ENCODE peak calls at places on chromosome 14, in seven cellular contexts. U, B, J, F, D, Y and O are unnamed samples.

GRCh38 chr14:36625436-36625835 is 36.2 kb upstream of the PAX9 start:
- DNase-seq in U (no peak), B (no peak), J (no peak), F (no peak), D (no peak), Y (no peak), O (no peak)

GRCh38 chr14:104751539-104752337 is 1.2 kb upstream of the SIVA1 start:
- DNase-seq in U (no peak), B (peak), J (no peak), F (no peak), D (no peak), Y (no peak), O (no peak)

GRCh38 chr14:105281354-105282097 is 19.3 kb downstream of the BRF1 start:
- DNase-seq in U (peak), B (no peak), J (no peak), F (no peak), D (peak), Y (no peak), O (no peak)

GRCh38 chr14:54398028-54398368 is 1.2 kb downstream of the CDKN3 start:
- DNase-seq in U (peak), B (no peak), J (no peak), F (no peak), D (no peak), Y (peak), O (no peak)

GRCh38 chr14:99821519-99822165 is 28.4 kb downstream of the EML1 start:
- DNase-seq in U (no peak), B (no peak), J (no peak), F (no peak), D (peak), Y (no peak), O (no peak)

GRCh38 chr14:59060841-59061240 is 127.6 kb upstream of the DAAM1 start:
- DNase-seq in U (no peak), B (no peak), J (no peak), F (no peak), D (no peak), Y (peak), O (no peak)

GRCh38 chr14:31172084-31172483 is 35.5 kb downstream of the HECTD1 start:
- DNase-seq in U (no peak), B (no peak), J (no peak), F (no peak), D (no peak), Y (no peak), O (no peak)

GRCh38 chr14:59918824-59919581 is 941 bp upstream of the LRRC9 start:
- DNase-seq in U (peak), B (peak), J (no peak), F (peak), D (peak), Y (peak), O (no peak)

GRCh38 chr14:68787235-68787727 is 5.6 kb downstream of the ZFP36L1 start:
- DNase-seq in U (peak), B (no peak), J (peak), F (no peak), D (peak), Y (peak), O (no peak)

GRCh38 chr14:23066368-23066767 is 9.0 kb upstream of the CDH24 start:
- DNase-seq in U (no peak), B (no peak), J (no peak), F (no peak), D (no peak), Y (no peak), O (no peak)

GRCh38 chr14:99593971-99594841 is 9.8 kb downstream of the CCDC85C start:
- DNase-seq in U (no peak), B (no peak), J (no peak), F (no peak), D (no peak), Y (no peak), O (no peak)

GRCh38 chr14:103001651-103002396 is 55.5 kb downstream of the CDC42BPB start:
- DNase-seq in U (peak), B (no peak), J (no peak), F (no peak), D (no peak), Y (no peak), O (no peak)

GRCh38 chr14:93018401-93018800 is 95.5 kb downstream of the CHGA start:
- DNase-seq in U (no peak), B (no peak), J (no peak), F (no peak), D (no peak), Y (no peak), O (no peak)

GRCh38 chr14:74160763-74161162 is 76.0 kb downstream of the LIN52 start:
- DNase-seq in U (no peak), B (no peak), J (no peak), F (no peak), D (no peak), Y (no peak), O (no peak)

GRCh38 chr14:31059152-31059924 is 33.2 kb upstream of the STRN3 start:
- DNase-seq in U (no peak), B (peak), J (peak), F (peak), D (peak), Y (peak), O (no peak)

GRCh38 chr14:28299227-28299626 is 467.4 kb upstream of the FOXG1 start:
- DNase-seq in U (no peak), B (no peak), J (no peak), F (no peak), D (no peak), Y (no peak), O (no peak)

GRCh38 chr14:34053666-34054065 is 102.8 kb upstream of the EGLN3 start:
- DNase-seq in U (no peak), B (peak), J (no peak), F (peak), D (no peak), Y (peak), O (no peak)

GRCh38 chr14:23438130-23438893 is 2.9 kb upstream of the MYH7 start:
- DNase-seq in U (no peak), B (no peak), J (no peak), F (peak), D (no peak), Y (peak), O (no peak)

GRCh38 chr14:57388072-57388471 is 2.3 kb upstream of the NAA30 start:
- DNase-seq in U (no peak), B (no peak), J (no peak), F (no peak), D (no peak), Y (no peak), O (no peak)

GRCh38 chr14:39430762-39431415 is 1.3 kb downstream of the FBXO33 start:
- DNase-seq in U (peak), B (no peak), J (no peak), F (no peak), D (peak), Y (peak), O (no peak)

GRCh38 chr14:76968621-76969063 is 59.9 kb downstream of the IRF2BPL start:
- DNase-seq in U (no peak), B (no peak), J (peak), F (no peak), D (peak), Y (no peak), O (peak)
- TF ChIP-seq CTCF in U (no peak), B (no peak), J (no peak), F (no peak), D (no peak), Y (peak), O (peak)

GRCh38 chr14:72852194-72852593 is 41.7 kb downstream of the DPF3 start:
- DNase-seq in U (no peak), B (no peak), J (no peak), F (no peak), D (no peak), Y (no peak), O (no peak)

GRCh38 chr14:72851660-72852059 is 42.2 kb downstream of the DPF3 start:
- DNase-seq in U (no peak), B (no peak), J (no peak), F (no peak), D (no peak), Y (no peak), O (no peak)

GRCh38 chr14:72855913-72856312 is 38.0 kb downstream of the DPF3 start:
- DNase-seq in U (peak), B (no peak), J (no peak), F (no peak), D (peak), Y (no peak), O (no peak)

GRCh38 chr14:72856530-72857264 is 37.2 kb downstream of the DPF3 start:
- DNase-seq in U (no peak), B (no peak), J (no peak), F (no peak), D (no peak), Y (peak), O (no peak)
- H3K4me3 ChIP-seq in U (no peak), B (no peak), J (no peak), F (no peak), D (no peak), Y (no peak), O (no peak)

GRCh38 chr14:76051717-76052459 is 66.3 kb downstream of the IFT43 start:
- DNase-seq in U (no peak), B (no peak), J (no peak), F (no peak), D (no peak), Y (no peak), O (no peak)

GRCh38 chr14:76057914-76058313 is 72.4 kb downstream of the IFT43 start:
- DNase-seq in U (no peak), B (no peak), J (no peak), F (no peak), D (no peak), Y (no peak), O (no peak)

GRCh38 chr14:76055330-76055729 is 69.8 kb downstream of the IFT43 start:
- DNase-seq in U (peak), B (no peak), J (no peak), F (no peak), D (no peak), Y (no peak), O (no peak)

GRCh38 chr14:76053576-76054369 is 68.2 kb downstream of the IFT43 start:
- DNase-seq in U (no peak), B (no peak), J (no peak), F (no peak), D (no peak), Y (no peak), O (no peak)

GRCh38 chr14:76056128-76056527 is 70.6 kb downstream of the IFT43 start:
- DNase-seq in U (no peak), B (no peak), J (no peak), F (no peak), D (no peak), Y (peak), O (no peak)
- TF ChIP-seq CTCF in U (no peak), B (peak), J (no peak), F (peak), D (peak), Y (peak), O (peak)

GRCh38 chr14:101046071-101046470 is 142.5 kb upstream of the RTL1 start:
- DNase-seq in U (no peak), B (no peak), J (no peak), F (no peak), D (no peak), Y (no peak), O (no peak)
- H3K4me3 ChIP-seq in U (no peak), B (no peak), J (no peak), F (no peak), D (no peak), Y (no peak), O (no peak)